ENCODE peak calls at places on chromosomes 5 and 9, in ten cellular contexts. A, E, L, R, Z, M, W, G, Q and F are unnamed samples.

GRCh38 chr5:150411245-150411979 is 1.3 kb downstream of the CD74 start:
- DNase-seq in Q (peak), M (peak), R (no peak), A (peak), W (peak), L (peak), E (peak), Z (peak), G (no peak), F (no peak)

GRCh38 chr5:157543825-157544622 is 31.6 kb downstream of the ADAM19 start:
- DNase-seq in Z (no peak), A (peak), W (no peak), M (no peak), G (no peak), E (no peak), L (no peak), R (no peak), Q (no peak), F (no peak)

GRCh38 chr5:133819977-133820471 is 148.4 kb downstream of the C5orf15 start:
- DNase-seq in L (no peak), M (no peak), G (no peak), Q (no peak), E (no peak), W (no peak), R (no peak), A (no peak), Z (no peak), F (no peak)

GRCh38 chr5:1784197-1785050 is 15.2 kb downstream of the MRPL36 start:
- DNase-seq in L (no peak), W (peak), Z (no peak), M (no peak), R (no peak), Q (no peak), G (no peak), E (no peak), A (no peak), F (no peak)

GRCh38 chr9:98031935-98032334 is 24.6 kb upstream of the NANS start:
- DNase-seq in L (no peak), W (no peak), G (no peak), E (no peak), M (no peak), A (peak), Q (no peak), R (no peak), Z (no peak), F (no peak)

GRCh38 chr9:133304158-133304470 is 29.1 kb upstream of the ABO start:
- DNase-seq in R (no peak), L (no peak), W (no peak), M (no peak), G (no peak), Z (no peak), A (no peak), Q (no peak), E (no peak), F (no peak)

GRCh38 chr5:145484195-145484594 is 350.9 kb downstream of the PRELID2 start:
- DNase-seq in R (no peak), L (no peak), W (no peak), E (no peak), G (no peak), Z (no peak), A (peak), Q (no peak), M (no peak), F (no peak)

GRCh38 chr9:81969971-81970370 is 18.6 kb upstream of the SPATA31D1 start:
- DNase-seq in W (no peak), L (no peak), A (no peak), G (no peak), Z (no peak), R (no peak), M (no peak), Q (no peak), E (no peak), F (no peak)

GRCh38 chr9:89701221-89701798 is 96.5 kb downstream of the GADD45G start:
- DNase-seq in G (no peak), E (peak), M (peak), W (no peak), Q (no peak), R (no peak), A (no peak), L (no peak), Z (no peak), F (no peak)

GRCh38 chr5:31385774-31386537 is 145.9 kb downstream of the DROSHA start:
- DNase-seq in G (no peak), E (no peak), W (no peak), A (no peak), R (no peak), Q (no peak), L (no peak), Z (no peak), M (no peak), F (no peak)

GRCh38 chr5:72515211-72515610 is 8.0 kb upstream of the ZNF366 start:
- DNase-seq in Q (no peak), Z (no peak), W (no peak), R (no peak), G (no peak), E (no peak), A (no peak), M (no peak), L (no peak), F (no peak)

GRCh38 chr9:20770947-20771346 is 86.9 kb downstream of the FOCAD start:
- DNase-seq in L (no peak), W (no peak), Z (no peak), G (no peak), Q (no peak), E (no peak), R (no peak), A (no peak), M (no peak), F (no peak)

GRCh38 chr5:67875637-67876036 is 339.9 kb upstream of the PIK3R1 start:
- DNase-seq in E (no peak), Z (no peak), Q (no peak), G (no peak), R (no peak), A (no peak), M (no peak), W (no peak), L (no peak), F (no peak)

GRCh38 chr9:10274156-10274555 is 338.6 kb downstream of the PTPRD start:
- DNase-seq in G (no peak), L (no peak), Z (no peak), W (no peak), R (no peak), E (no peak), M (no peak), Q (no peak), A (peak), F (no peak)

GRCh38 chr5:140312067-140312790 is 9.3 kb upstream of the PFDN1 start:
- DNase-seq in R (no peak), E (no peak), W (peak), Q (peak), M (no peak), A (peak), L (no peak), G (no peak), Z (no peak), F (no peak)

GRCh38 chr9:134620751-134621557 is 20.6 kb upstream of the COL5A1 start:
- DNase-seq in L (no peak), W (peak), Z (no peak), M (no peak), Q (peak), E (no peak), G (no peak), A (no peak), R (peak), F (no peak)

GRCh38 chr9:34929506-34930102 is 28.5 kb upstream of the PHF24 start:
- DNase-seq in R (no peak), Q (no peak), M (peak), G (peak), Z (no peak), A (peak), L (peak), E (no peak), W (no peak), F (no peak)

GRCh38 chr5:83522431-83522830 is 50.9 kb downstream of the VCAN start:
- DNase-seq in E (no peak), M (no peak), R (no peak), A (no peak), W (no peak), L (no peak), Z (no peak), Q (no peak), G (no peak), F (no peak)

GRCh38 chr5:132055808-132056609 is 4.4 kb upstream of the IL3 start:
- DNase-seq in Z (no peak), Q (peak), W (peak), G (no peak), R (peak), L (no peak), E (peak), M (no peak), A (no peak), F (no peak)

GRCh38 chr9:35650341-35651158 is at the start of gene SIT1:
- DNase-seq in R (no peak), Z (no peak), G (no peak), W (no peak), Q (no peak), A (no peak), M (peak), E (peak), L (no peak), F (no peak)

GRCh38 chr5:74633710-74634109 is 6.8 kb downstream of the ENC1 start:
- DNase-seq in Q (no peak), W (no peak), Z (no peak), R (no peak), G (no peak), L (no peak), E (no peak), M (no peak), A (no peak), F (no peak)

GRCh38 chr5:74630387-74631087 is 10.0 kb downstream of the ENC1 start:
- DNase-seq in L (no peak), Z (no peak), Q (no peak), G (no peak), W (no peak), A (peak), E (no peak), M (no peak), R (no peak), F (no peak)

GRCh38 chr5:74632947-74633356 is 7.6 kb downstream of the ENC1 start:
- DNase-seq in G (no peak), Q (no peak), W (no peak), L (no peak), A (peak), R (no peak), Z (no peak), M (no peak), E (no peak), F (no peak)

GRCh38 chr5:74629326-74629725 is 11.2 kb downstream of the ENC1 start:
- DNase-seq in E (no peak), R (no peak), W (no peak), M (no peak), Z (no peak), G (no peak), Q (no peak), L (peak), A (no peak), F (no peak)

DNA sequence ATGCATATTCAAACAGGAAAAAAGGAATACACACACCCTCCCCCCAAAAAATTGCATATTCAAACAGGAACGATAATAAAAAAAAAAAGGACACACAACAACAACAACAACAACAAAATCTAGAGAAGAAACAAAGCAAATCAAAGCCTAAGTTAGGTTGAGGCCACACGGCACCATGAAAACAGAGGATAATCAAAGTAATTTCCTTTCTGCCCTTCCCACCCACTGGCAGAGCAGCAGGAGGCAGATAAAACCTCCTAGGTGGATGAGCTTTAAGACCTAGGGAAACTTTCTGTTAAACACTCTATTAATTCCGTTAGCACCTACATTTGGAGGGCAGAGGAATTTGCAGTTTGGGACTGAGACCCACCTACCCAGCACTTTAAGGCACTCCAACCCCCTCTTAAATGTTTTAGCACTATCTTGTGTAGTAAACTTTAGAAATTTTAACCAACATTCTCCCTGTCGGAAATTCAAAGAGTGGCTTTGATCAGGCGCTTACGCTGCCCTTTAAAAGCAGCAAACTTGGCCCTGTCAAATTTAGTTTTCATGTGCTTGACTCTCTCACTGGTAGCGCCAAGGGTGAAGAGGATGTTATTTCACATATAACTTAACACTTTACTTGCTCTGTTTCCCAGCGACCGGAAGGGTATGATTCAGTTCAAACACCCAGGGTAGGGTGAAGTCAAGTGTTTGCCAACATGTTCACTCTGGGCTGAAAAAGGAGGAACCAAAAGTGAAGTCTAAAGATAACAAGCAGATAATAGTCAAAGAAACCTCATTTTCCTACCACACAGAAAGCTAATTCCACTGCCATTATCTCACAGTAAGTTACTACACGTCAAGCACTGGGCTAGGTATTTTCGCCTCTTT is 9.2 kb downstream of the ENC1 start:
- DNase-seq in E (no peak), Q (no peak), W (no peak), M (peak), R (no peak), G (no peak), L (peak), A (peak), Z (no peak), F (no peak)
- H3K4me3 ChIP-seq in E (no peak), Q (no peak), W (no peak), M (peak), R (no peak), G (no peak), L (no peak), A (no peak), Z (no peak), F (no peak)

DNA sequence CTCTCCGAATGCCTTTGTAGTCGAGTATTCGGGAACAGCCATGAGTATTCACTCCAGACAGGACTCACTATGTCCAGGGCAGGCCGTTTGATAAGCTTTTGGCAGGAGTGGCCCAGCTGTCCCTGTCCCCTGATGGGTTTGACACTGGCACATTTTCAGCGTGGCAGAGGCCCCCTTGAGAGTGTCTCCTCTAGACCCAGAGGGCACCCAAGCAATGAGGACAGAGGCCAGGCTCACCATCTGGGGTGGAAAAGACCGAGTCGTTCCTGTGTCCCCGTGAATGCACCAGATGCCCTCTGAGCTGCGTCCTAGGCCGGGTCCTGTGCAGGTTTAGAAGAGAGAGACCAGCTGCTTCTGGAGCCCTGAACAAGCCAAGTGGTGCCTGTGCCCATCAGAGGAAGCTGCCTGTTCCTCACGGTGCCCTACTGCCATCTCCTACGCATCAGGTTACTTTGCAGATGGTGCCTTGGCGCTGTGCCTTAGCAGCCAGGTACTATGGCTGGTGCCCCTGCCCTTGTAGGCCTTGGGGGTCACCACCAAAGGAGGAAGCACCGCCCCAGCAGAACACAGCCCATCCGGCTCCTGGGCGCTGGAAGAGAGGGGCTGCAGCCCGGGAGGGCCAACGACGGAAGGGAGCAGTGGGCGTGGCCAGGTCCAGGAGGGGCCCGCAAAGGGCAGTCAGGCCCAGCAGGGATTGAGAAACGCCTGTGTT is 42.4 kb downstream of the LRSAM1 start:
- DNase-seq in R (no peak), L (no peak), G (no peak), M (no peak), Z (no peak), Q (no peak), W (no peak), E (no peak), A (no peak), F (no peak)
- H3K27ac ChIP-seq in R (peak), L (no peak), G (no peak), M (no peak), Z (peak), Q (no peak), W (no peak), E (no peak), A (no peak), F (no peak)

DNA sequence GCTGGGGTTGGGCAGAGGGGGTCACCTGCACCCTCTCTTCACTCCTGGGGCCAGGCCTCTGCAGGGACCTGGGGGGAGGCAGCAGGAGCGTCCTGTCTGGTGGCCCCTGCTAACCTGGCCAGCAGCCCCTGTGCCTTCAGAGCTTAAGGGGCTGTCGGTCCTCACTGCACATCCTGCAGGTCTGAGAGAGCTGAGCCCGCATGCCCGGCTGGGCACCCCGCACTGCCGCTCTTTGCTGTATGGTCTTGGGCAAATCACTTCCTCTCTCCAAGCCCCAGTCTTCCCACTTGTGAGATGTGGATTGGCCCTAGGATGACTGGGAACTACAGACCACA is 7.9 kb downstream of the FLT4 start:
- DNase-seq in Z (peak), W (no peak), G (no peak), M (no peak), E (no peak), Q (no peak), L (no peak), R (peak), A (no peak), F (no peak)
- H3K4me3 ChIP-seq in Z (no peak), W (no peak), G (no peak), M (no peak), E (no peak), Q (no peak), L (no peak), R (no peak), A (no peak), F (no peak)

DNA sequence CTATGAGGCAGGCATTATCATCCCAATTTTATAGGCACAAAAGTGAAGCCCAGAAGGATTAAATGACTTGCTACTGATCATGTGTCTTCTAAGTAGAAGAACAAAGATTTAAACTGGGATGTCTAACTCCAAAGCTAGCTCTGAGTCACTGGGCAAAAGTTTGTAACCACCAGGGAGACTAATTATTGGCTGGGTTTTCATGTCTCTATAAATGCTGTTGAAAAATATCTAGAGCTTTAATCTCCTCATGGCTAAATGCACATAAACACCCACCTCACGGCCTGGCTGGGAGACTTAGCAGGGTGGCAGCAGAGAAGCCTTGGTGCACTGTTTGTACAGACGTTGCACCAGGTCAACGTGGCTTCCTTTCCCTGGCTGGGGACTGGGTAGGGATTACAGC is 144.6 kb downstream of the MELK start:
- DNase-seq in E (no peak), M (no peak), W (no peak), Z (no peak), G (no peak), Q (no peak), L (no peak), A (peak), R (no peak), F (no peak)
- H3K27ac ChIP-seq in E (no peak), M (no peak), W (no peak), Z (no peak), G (no peak), Q (no peak), L (no peak), A (no peak), R (no peak), F (no peak)

GRCh38 chr9:129406278-129407225 is 214.3 kb downstream of the C9orf50 start:
- DNase-seq in Z (peak), E (no peak), G (no peak), M (no peak), R (peak), L (no peak), Q (no peak), W (peak), A (no peak), F (no peak)
- H3K4me3 ChIP-seq in Z (no peak), E (no peak), G (no peak), M (no peak), R (no peak), L (no peak), Q (no peak), W (no peak), A (no peak), F (no peak)

GRCh38 chr5:178324481-178325310 is 92.1 kb upstream of the PHYKPL start:
- DNase-seq in Z (no peak), W (peak), E (no peak), R (no peak), G (no peak), M (no peak), Q (peak), L (no peak), A (no peak), F (no peak)

GRCh38 chr5:178327446-178327845 is 94.8 kb upstream of the PHYKPL start:
- DNase-seq in Q (no peak), W (peak), L (no peak), G (no peak), R (no peak), E (no peak), Z (no peak), M (no peak), A (no peak), F (no peak)

GRCh38 chr5:178327931-178328711 is 95.5 kb upstream of the PHYKPL start:
- DNase-seq in M (no peak), A (no peak), Q (no peak), E (no peak), R (peak), W (peak), Z (no peak), G (no peak), L (no peak), F (no peak)

GRCh38 chr5:178325311-178326053 is 92.9 kb upstream of the PHYKPL start:
- DNase-seq in L (no peak), W (peak), R (no peak), E (no peak), A (no peak), M (no peak), Q (peak), G (no peak), Z (no peak), F (no peak)

DNA sequence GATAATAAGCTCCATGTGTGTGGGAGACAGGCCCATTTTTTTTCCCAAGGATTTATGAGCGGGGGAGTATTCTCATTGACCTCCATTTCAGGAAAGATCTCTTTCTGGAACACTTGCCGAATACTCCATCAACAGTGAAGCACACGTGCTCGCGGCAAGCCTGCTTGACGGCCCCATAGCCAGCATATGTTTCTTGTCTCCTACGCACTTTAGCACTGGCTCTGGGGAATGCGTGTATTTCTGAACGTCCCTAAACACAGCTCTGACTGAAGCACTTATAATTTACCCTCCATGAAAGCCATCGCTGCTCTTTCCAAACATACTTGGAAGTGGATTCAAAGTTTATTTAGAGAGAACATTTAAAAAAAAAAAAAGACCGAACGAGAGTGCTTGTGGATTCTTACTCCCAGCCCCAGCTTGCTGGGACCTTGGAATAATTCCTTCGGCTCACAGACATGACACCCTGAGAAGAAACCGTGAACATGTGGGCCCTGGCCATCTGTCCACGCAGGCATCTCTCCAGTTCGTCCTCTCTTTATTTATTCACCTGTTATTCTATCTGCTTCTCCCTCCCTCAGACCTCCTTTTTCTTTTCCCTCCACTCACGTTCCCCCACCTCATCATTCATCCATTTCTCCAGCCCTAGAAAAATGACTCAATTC is 93.6 kb upstream of the PHYKPL start:
- DNase-seq in Q (no peak), W (no peak), E (no peak), G (no peak), L (no peak), R (no peak), A (no peak), M (no peak), Z (no peak), F (no peak)
- H3K27ac ChIP-seq in Q (no peak), W (no peak), E (no peak), G (no peak), L (no peak), R (peak), A (no peak), M (no peak), Z (peak), F (peak)